ENCODE peak calls at places on chromosomes 2 and 18, in seven cellular contexts. Y, N, S, I, A, J and V are unnamed samples.

GRCh38 chr2:238239552-238239871 is 326 bp downstream of the HES6 start:
- DNase-seq in Y (no peak), N (no peak), S (peak; percentile 63), I (no peak), A (no peak), J (peak; percentile 51), V (no peak)

GRCh38 chr2:160731856-160732255 is 238.2 kb upstream of the RBMS1 start:
- DNase-seq in Y (no peak), N (no peak), S (no peak), I (no peak), A (no peak), J (no peak), V (no peak)

GRCh38 chr2:110173523-110173922 is 31.3 kb downstream of the NPHP1 start:
- DNase-seq in Y (no peak), N (peak; percentile 58), S (no peak), I (no peak), A (no peak), J (peak; percentile 36), V (no peak)

GRCh38 chr2:29747786-29748470 is 173.5 kb downstream of the ALK start:
- DNase-seq in Y (no peak), N (peak; percentile 95), S (no peak), I (no peak), A (no peak), J (peak; percentile 2), V (no peak)

GRCh38 chr2:102473020-102473419 is at the start of gene SLC9A4:
- DNase-seq in Y (peak; percentile 42), N (peak; percentile 32), S (peak; percentile 48), I (no peak), A (peak; percentile 58), J (peak; percentile 46), V (peak; percentile 27)

GRCh38 chr18:12694032-12694431 is 8.5 kb downstream of the CEP76 start:
- DNase-seq in Y (no peak), N (no peak), S (no peak), I (no peak), A (no peak), J (no peak), V (no peak)

GRCh38 chr2:176613358-176614032 is 344.3 kb downstream of the MTX2 start:
- DNase-seq in Y (no peak), N (no peak), S (no peak), I (no peak), A (no peak), J (no peak), V (no peak)

GRCh38 chr2:229896857-229897256 is 25.0 kb downstream of the TRIP12 start:
- DNase-seq in Y (no peak), N (no peak), S (no peak), I (no peak), A (no peak), J (no peak), V (no peak)

GRCh38 chr2:48445091-48445725 is 84.7 kb upstream of the STON1 start:
- DNase-seq in Y (no peak), N (peak; percentile 19), S (no peak), I (no peak), A (no peak), J (no peak), V (no peak)

GRCh38 chr18:30889582-30890301 is 152.8 kb downstream of the DSC3 start:
- DNase-seq in Y (no peak), N (no peak), S (no peak), I (no peak), A (peak; percentile 6), J (peak; percentile 71), V (no peak)

GRCh38 chr2:127810156-127810636 is 775 bp downstream of the WDR33 start:
- DNase-seq in Y (no peak), N (peak; percentile 38), S (no peak), I (no peak), A (no peak), J (peak; percentile 54), V (no peak)

GRCh38 chr2:54599914-54600313 is 123.5 kb upstream of the EML6 start:
- DNase-seq in Y (no peak), N (peak; percentile 81), S (peak; percentile 61), I (no peak), A (peak; percentile 32), J (no peak), V (peak; percentile 86)

GRCh38 chr2:169464508-169465386 is 14.5 kb upstream of the BBS5 start:
- DNase-seq in Y (no peak), N (no peak), S (no peak), I (no peak), A (no peak), J (no peak), V (no peak)

GRCh38 chr2:165745916-165746315 is 48.1 kb downstream of the GALNT3 start:
- DNase-seq in Y (no peak), N (peak; percentile 11), S (peak; percentile 59), I (no peak), A (no peak), J (no peak), V (no peak)

GRCh38 chr2:189860161-189860560 is 75.9 kb downstream of the PMS1 start:
- DNase-seq in Y (no peak), N (no peak), S (no peak), I (no peak), A (no peak), J (no peak), V (no peak)

GRCh38 chr2:48414980-48415764 is 114.8 kb upstream of the STON1 start:
- DNase-seq in Y (peak; percentile 4), N (no peak), S (peak; percentile 62), I (peak; percentile 91), A (no peak), J (peak; percentile 67), V (no peak)

GRCh38 chr2:164186596-164186995 is 434.7 kb downstream of the GRB14 start:
- DNase-seq in Y (no peak), N (no peak), S (no peak), I (no peak), A (no peak), J (no peak), V (no peak)

GRCh38 chr2:137737559-137737958 is 226.7 kb upstream of the HNMT start:
- DNase-seq in Y (no peak), N (no peak), S (no peak), I (no peak), A (no peak), J (no peak), V (no peak)

DNA sequence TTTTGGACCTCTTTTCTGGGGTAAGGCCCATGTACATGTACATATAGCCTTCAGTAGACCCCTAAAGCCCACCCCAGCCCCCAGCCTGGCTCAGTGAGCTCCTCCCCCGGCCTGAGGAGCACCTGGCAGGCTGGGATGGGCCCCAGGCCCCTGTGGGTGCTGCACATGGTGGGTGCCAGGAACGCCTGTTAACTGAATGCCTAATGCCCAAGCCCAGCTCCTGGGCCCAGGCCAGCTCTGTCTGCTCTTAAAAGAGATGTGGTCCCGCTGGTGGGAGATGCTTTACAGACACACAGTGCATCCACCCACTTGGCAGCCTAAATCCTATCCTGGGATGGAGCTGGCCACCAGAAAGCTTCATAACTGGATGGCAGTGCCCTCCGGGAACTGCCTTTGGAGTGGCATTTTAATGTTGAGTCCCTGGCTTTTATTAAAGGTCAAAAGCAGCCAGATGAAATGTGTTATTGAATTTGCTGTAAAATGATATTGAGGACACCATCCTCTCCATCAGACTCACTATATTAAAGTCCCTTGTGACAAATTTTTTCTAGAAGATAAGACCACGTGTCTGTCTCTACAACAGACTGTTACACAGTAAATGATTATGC is 7.7 kb upstream of the OXER1 start:
- DNase-seq in Y (no peak), N (no peak), S (no peak), I (no peak), A (no peak), J (no peak), V (no peak)
- H3K27ac ChIP-seq in Y (no peak overlapping the region), N (no peak overlapping the region), S (no peak overlapping the region), I (no peak overlapping the region), A (no peak overlapping the region), J (no peak overlapping the region), V (no peak overlapping the region)

GRCh38 chr2:32168513-32168912 is 2.8 kb downstream of the SLC30A6 start:
- DNase-seq in Y (no peak), N (no peak), S (no peak), I (no peak), A (no peak), J (no peak), V (no peak)
- H3K27ac ChIP-seq in Y (no peak overlapping the region), N (no peak overlapping the region), S (no peak overlapping the region), I (no peak overlapping the region), A (no peak overlapping the region), J (no peak overlapping the region), V (no peak overlapping the region)

GRCh38 chr2:231223001-231223375 is 24.6 kb downstream of the ARMC9 start:
- DNase-seq in Y (no peak), N (no peak), S (no peak), I (no peak), A (no peak), J (no peak), V (no peak)
- H3K27ac ChIP-seq in Y (no peak overlapping the region), N (no peak overlapping the region), S (no peak overlapping the region), I (no peak overlapping the region), A (peak overlapping the region; percentile 80), J (peak overlapping the region; percentile 79), V (peak overlapping the region; percentile 34)

GRCh38 chr2:71066856-71067255 is 1.6 kb upstream of the NAGK start:
- DNase-seq in Y (no peak), N (no peak), S (no peak), I (no peak), A (no peak), J (no peak), V (no peak)
- H3K27ac ChIP-seq in Y (no peak overlapping the region), N (no peak overlapping the region), S (no peak overlapping the region), I (no peak overlapping the region), A (peak overlapping the region; percentile 98), J (no peak overlapping the region), V (no peak overlapping the region)

DNA sequence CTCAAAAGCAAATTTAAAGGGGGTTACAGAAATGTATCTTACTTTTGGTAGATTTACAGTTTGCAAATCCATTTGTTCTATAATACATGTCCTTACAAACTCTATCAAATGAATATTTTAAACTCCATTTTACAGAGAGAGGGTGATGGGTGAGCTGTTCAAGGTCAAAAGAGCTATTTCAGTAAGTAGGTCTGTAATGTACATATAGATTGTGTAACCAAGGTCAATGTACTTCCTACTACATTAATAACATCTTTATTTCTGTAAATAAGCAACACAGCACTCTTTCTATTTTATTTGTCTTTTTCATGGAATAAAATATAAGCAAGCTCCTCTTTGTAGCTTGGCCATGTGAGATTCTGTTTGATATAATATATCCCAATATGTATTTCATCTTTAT is 13.6 kb downstream of the PPP1R1C start:
- DNase-seq in Y (no peak), N (no peak), S (no peak), I (no peak), A (no peak), J (no peak), V (no peak)
- H3K27ac ChIP-seq in Y (no peak overlapping the region), N (no peak overlapping the region), S (no peak overlapping the region), I (no peak overlapping the region), A (no peak overlapping the region), J (no peak overlapping the region), V (no peak overlapping the region)

GRCh38 chr2:124063596-124063995 is 38.5 kb downstream of the CNTNAP5 start:
- DNase-seq in Y (no peak), N (no peak), S (no peak), I (no peak), A (no peak), J (no peak), V (no peak)
- H3K27ac ChIP-seq in Y (no peak overlapping the region), N (no peak overlapping the region), S (no peak overlapping the region), I (no peak overlapping the region), A (no peak overlapping the region), J (no peak overlapping the region), V (no peak overlapping the region)

DNA sequence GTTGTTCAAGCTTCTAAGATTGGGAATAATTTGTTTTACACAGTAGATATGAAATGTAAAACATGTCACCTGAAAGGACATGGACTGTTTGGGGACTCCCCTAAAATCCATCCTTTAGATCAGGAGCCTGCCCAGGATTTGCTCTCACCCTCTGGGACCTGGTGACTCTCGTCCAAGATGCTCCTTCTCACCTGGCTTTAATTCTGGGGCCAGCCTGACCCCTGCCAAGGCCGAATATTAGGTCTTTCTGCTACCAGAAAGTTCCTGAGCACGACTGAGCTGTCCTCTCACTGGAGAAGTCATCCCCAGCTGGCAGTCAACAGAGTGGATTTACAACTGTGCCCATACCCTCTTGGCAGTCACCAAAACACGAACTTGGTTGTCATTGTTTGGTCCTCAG is 25.3 kb downstream of the PTPN18 start:
- DNase-seq in Y (no peak), N (no peak), S (no peak), I (no peak), A (no peak), J (no peak), V (no peak)
- H3K27ac ChIP-seq in Y (no peak overlapping the region), N (no peak overlapping the region), S (no peak overlapping the region), I (no peak overlapping the region), A (no peak overlapping the region), J (no peak overlapping the region), V (no peak overlapping the region)